ENCODE peak calls at places on chromosomes 3 and 15, in eight cellular contexts. P is LoVo; Y is activated CD8-positive, alpha-beta memory T cell treated with anti-CD3 and anti-CD28 coated beads for 1 hour; Q is NCI-H1105; F is GM20000; E is T-helper 17 cell; C is SK-N-DZ; A is ELR. Z is an unnamed sample.

GRCh38 chr3:78689378-78689777 is 1078.4 kb downstream of the ROBO1 start:
- DNase-seq in P (no peak), Y (no peak), Q (peak; percentile 62), F (no peak), E (no peak), C (no peak), A (no peak), Z (no peak)

GRCh38 chr3:152076148-152076547 is 192.6 kb upstream of the MBNL1 start:
- DNase-seq in P (no peak), Y (no peak), Q (no peak), F (no peak), E (no peak), C (no peak), A (peak; percentile 6), Z (peak; percentile 28)

GRCh38 chr3:112092439-112093179 is 6.4 kb downstream of the C3orf52 start:
- DNase-seq in P (no peak), Y (no peak), Q (no peak), F (peak; percentile 36), E (no peak), C (no peak), A (peak; percentile 20), Z (no peak)

GRCh38 chr3:112856537-112856936 is 9.9 kb upstream of the CD200R1L start:
- DNase-seq in P (no peak), Y (no peak), Q (no peak), F (no peak), E (no peak), C (no peak), A (no peak), Z (no peak)

GRCh38 chr3:61776390-61776789 is 215.0 kb downstream of the PTPRG start:
- DNase-seq in P (no peak), Y (no peak), Q (no peak), F (no peak), E (no peak), C (no peak), A (no peak), Z (no peak)

GRCh38 chr15:92906563-92907081 is 6.5 kb downstream of the CHD2 start:
- DNase-seq in P (peak; percentile 80), Y (peak; percentile 34), Q (no peak), F (peak; percentile 34), E (no peak), C (no peak), A (peak; percentile 86), Z (peak; percentile 94)

GRCh38 chr15:38670142-38671002 is 105.8 kb upstream of the RASGRP1 start:
- DNase-seq in P (no peak), Y (peak; percentile 53), Q (no peak), F (no peak), E (peak; percentile 25), C (no peak), A (no peak), Z (no peak)

GRCh38 chr3:114274929-114275328 is 18.9 kb upstream of the TIGIT start:
- DNase-seq in P (no peak), Y (no peak), Q (no peak), F (no peak), E (no peak), C (no peak), A (peak; percentile 31), Z (no peak)

GRCh38 chr3:122416966-122417365 is 1.1 kb upstream of the WDR5B start:
- DNase-seq in P (no peak), Y (no peak), Q (no peak), F (no peak), E (no peak), C (peak; percentile 5), A (peak; percentile 13), Z (no peak)

GRCh38 chr15:97014001-97014400 is 683.5 kb downstream of the NR2F2 start:
- DNase-seq in P (no peak), Y (no peak), Q (no peak), F (no peak), E (no peak), C (no peak), A (peak; percentile 48), Z (peak; percentile 7)

GRCh38 chr15:60047701-60048100 is 43.6 kb downstream of the FOXB1 start:
- DNase-seq in P (no peak), Y (no peak), Q (no peak), F (no peak), E (no peak), C (no peak), A (no peak), Z (no peak)

GRCh38 chr3:56837196-56837955 is 35.6 kb upstream of the ARHGEF3 start:
- DNase-seq in P (no peak), Y (no peak), Q (no peak), F (peak; percentile 18), E (no peak), C (no peak), A (no peak), Z (no peak)

GRCh38 chr3:48593337-48593736 is 1.8 kb downstream of the COL7A1 start:
- DNase-seq in P (no peak), Y (no peak), Q (no peak), F (no peak), E (no peak), C (no peak), A (no peak), Z (no peak)

GRCh38 chr3:87298111-87298718 is 21.8 kb upstream of the POU1F1 start:
- DNase-seq in P (peak; percentile 64), Y (no peak), Q (no peak), F (peak; percentile 16), E (no peak), C (peak; percentile 22), A (peak; percentile 72), Z (peak; percentile 80)

GRCh38 chr3:20608054-20608738 is 422.2 kb upstream of the SGO1 start:
- DNase-seq in P (no peak), Y (no peak), Q (no peak), F (no peak), E (no peak), C (peak; percentile 9), A (peak; percentile 3), Z (peak; percentile 21)

GRCh38 chr3:190382082-190382481 is 5.9 kb upstream of the CLDN16 start:
- DNase-seq in P (no peak), Y (no peak), Q (no peak), F (no peak), E (no peak), C (no peak), A (peak; percentile 64), Z (peak; percentile 91)

GRCh38 chr15:51718199-51718598 is 19.3 kb downstream of the LYSMD2 start:
- DNase-seq in P (no peak), Y (no peak), Q (no peak), F (no peak), E (no peak), C (no peak), A (no peak), Z (no peak)

GRCh38 chr15:85689729-85690128 is 105.0 kb downstream of the KLHL25 start:
- DNase-seq in P (no peak), Y (no peak), Q (no peak), F (peak; percentile 42), E (peak; percentile 29), C (no peak), A (no peak), Z (no peak)

GRCh38 chr3:4732974-4733373 is 239.8 kb downstream of the ITPR1 start:
- DNase-seq in P (no peak), Y (no peak), Q (no peak), F (no peak), E (no peak), C (no peak), A (no peak), Z (no peak)

GRCh38 chr3:106215047-106215446 is 346.2 kb upstream of the CBLB start:
- DNase-seq in P (no peak), Y (no peak), Q (no peak), F (no peak), E (no peak), C (no peak), A (peak; percentile 36), Z (no peak)

GRCh38 chr3:183527421-183527979 is 28.0 kb downstream of the KLHL6 start:
- DNase-seq in P (no peak), Y (no peak), Q (no peak), F (peak; percentile 62), E (no peak), C (no peak), A (no peak), Z (no peak)

GRCh38 chr3:109369510-109369909 is 32.2 kb upstream of the DPPA4 start:
- DNase-seq in P (no peak), Y (no peak), Q (no peak), F (no peak), E (no peak), C (no peak), A (peak; percentile 53), Z (peak; percentile 35)

GRCh38 chr3:50654196-50654595 is 20.5 kb upstream of the DOCK3 start:
- DNase-seq in P (no peak), Y (no peak), Q (no peak), F (no peak), E (no peak), C (no peak), A (no peak), Z (no peak)

GRCh38 chr3:41138601-41139000 is 60.7 kb upstream of the CTNNB1 start:
- DNase-seq in P (no peak), Y (no peak), Q (no peak), F (no peak), E (no peak), C (no peak), A (no peak), Z (no peak)

GRCh38 chr3:175980731-175981130 is 1121.6 kb downstream of the NAALADL2 start:
- DNase-seq in P (no peak), Y (no peak), Q (no peak), F (no peak), E (no peak), C (no peak), A (no peak), Z (no peak)

GRCh38 chr3:89571707-89572106 is 464.3 kb downstream of the EPHA3 start:
- DNase-seq in P (no peak), Y (no peak), Q (no peak), F (no peak), E (no peak), C (no peak), A (no peak), Z (no peak)

GRCh38 chr3:12313519-12313918 is 24.6 kb downstream of the PPARG start:
- DNase-seq in P (no peak), Y (no peak), Q (no peak), F (no peak), E (no peak), C (no peak), A (peak; percentile 27), Z (no peak)

GRCh38 chr15:34064443-34064842 is 25.4 kb upstream of the AVEN start:
- DNase-seq in P (no peak), Y (no peak), Q (no peak), F (no peak), E (no peak), C (no peak), A (no peak), Z (no peak)

Z was measured in PC-3.